ENCODE peak calls at places on chromosomes 13 and 19, in four cellular contexts. W is uterus, T is psoas muscle, O is fibroblast of lung. D is an unnamed sample. For H3K4me1 and H3K27me3, the result is how much of the 10 kb centered on the place peaks cover.

GRCh38 chr13:37481005-37481857 is 117.3 kb downstream of the POSTN start:
- DNase-seq in W (peak), T (no peak), O (peak), D (no peak)

GRCh38 chr13:35266412-35266811 is 210.1 kb downstream of the MAB21L1 start:
- DNase-seq in W (no peak), T (no peak), O (no peak), D (no peak)

GRCh38 chr13:21971662-21972635 is 301.1 kb downstream of the FGF9 start:
- DNase-seq in W (no peak), T (no peak), O (no peak), D (no peak)

GRCh38 chr13:20193924-20194631 is 1.3 kb upstream of the GJB2 start:
- DNase-seq in W (no peak), T (no peak), O (no peak), D (no peak)

GRCh38 chr19:55454787-55455243 is 6.6 kb downstream of the ISOC2 start:
- DNase-seq in W (no peak), T (no peak), O (no peak), D (no peak)

GRCh38 chr19:17210296-17210695 is 4.9 kb upstream of the USE1 start:
- DNase-seq in W (no peak), T (no peak), O (no peak), D (no peak)

GRCh38 chr13:50129065-50129922 is 114.0 kb downstream of the KCNRG start:
- DNase-seq in W (peak), T (peak), O (no peak), D (no peak)

GRCh38 chr19:20259615-20260014 is 92.6 kb downstream of the ZNF486 start:
- DNase-seq in W (no peak), T (no peak), O (no peak), D (no peak)

GRCh38 chr19:7679017-7679720 is 1.5 kb upstream of the TRAPPC5 start:
- DNase-seq in W (no peak), T (peak), O (no peak), D (no peak)

GRCh38 chr13:28657784-28658538 is 969 bp upstream of the POMP start:
- DNase-seq in W (no peak), T (no peak), O (peak), D (no peak)

GRCh38 chr19:17765069-17765618 is 13.9 kb downstream of the FCHO1 start:
- DNase-seq in W (no peak), T (peak), O (no peak), D (peak)

GRCh38 chr13:43227721-43228120 is 204.3 kb downstream of the DNAJC15 start:
- DNase-seq in W (no peak), T (no peak), O (peak), D (no peak)

GRCh38 chr19:8085606-8086464 is 33.3 kb downstream of the CCL25 start:
- DNase-seq in W (no peak), T (no peak), O (no peak), D (no peak)

GRCh38 chr19:11322269-11323024 is 17.0 kb downstream of the RAB3D start:
- DNase-seq in W (no peak), T (no peak), O (no peak), D (no peak)

GRCh38 chr19:14369399-14370168 is 11.7 kb upstream of the ADGRE5 start:
- DNase-seq in W (peak), T (no peak), O (peak), D (peak)

GRCh38 chr13:19587635-19588300 is 26.4 kb upstream of the TPTE2 start:
- DNase-seq in W (no peak), T (no peak), O (peak), D (no peak)

GRCh38 chr13:114110091-114110829 is 22.2 kb downstream of the RASA3 start:
- DNase-seq in W (peak), T (peak), O (no peak), D (peak)

GRCh38 chr13:93951153-93951552 is 528.3 kb downstream of the DCT start:
- DNase-seq in W (no peak), T (no peak), O (no peak), D (no peak)

GRCh38 chr19:40357655-40358054 is 9.2 kb downstream of the PLD3 start:
- DNase-seq in W (no peak), T (no peak), O (no peak), D (no peak)

GRCh38 chr13:69595181-69595580 is 512.4 kb upstream of the ATXN8OS start:
- DNase-seq in W (no peak), T (no peak), O (no peak), D (no peak)

GRCh38 chr13:20360041-20360491 is 127.9 kb upstream of the GJB6 start:
- DNase-seq in W (no peak), T (no peak), O (peak), D (no peak)

GRCh38 chr19:40433391-40434216 is 7.8 kb upstream of the SERTAD1 start:
- DNase-seq in W (peak), T (peak), O (peak), D (peak)

GRCh38 chr13:46804391-46804815 is 7.4 kb upstream of the ESD start:
- DNase-seq in W (no peak), T (no peak), O (peak), D (no peak)

GRCh38 chr19:18763674-18764590 is 27.2 kb downstream of the COMP start:
- DNase-seq in W (no peak), T (peak), O (peak), D (no peak)

GRCh38 chr13:47835470-47836228 is 165.4 kb downstream of the SUCLA2 start:
- DNase-seq in W (no peak), T (no peak), O (no peak), D (no peak)

GRCh38 chr19:54448774-54449700 is at the start of gene LENG8:
- DNase-seq in W (peak), T (peak), O (peak), D (peak)

GRCh38 chr13:71169125-71169524 is 697.9 kb downstream of the DACH1 start:
- DNase-seq in W (no peak), T (no peak), O (no peak), D (no peak)

GRCh38 chr19:14517840-14518505 is at the start of gene DNAJB1:
- DNase-seq in W (peak), T (peak), O (peak), D (peak)

GRCh38 chr13:44107357-44108121 is 227.8 kb downstream of the LACC1 start:
- DNase-seq in W (no peak), T (no peak), O (no peak), D (no peak)

GRCh38 chr19:16619456-16619855 is 8.5 kb downstream of the MED26 start:
- DNase-seq in W (no peak), T (peak), O (peak), D (no peak)

GRCh38 chr19:18434411-18435184 is 3.3 kb downstream of the ISYNA1 start:
- DNase-seq in W (peak), T (no peak), O (no peak), D (no peak)

GRCh38 chr13:38819053-38819452 is 132.2 kb downstream of the FREM2 start:
- DNase-seq in W (peak), T (no peak), O (peak), D (no peak)

GRCh38 chr13:99370476-99371272 is 63.5 kb upstream of the GPR183 start:
- DNase-seq in W (no peak), T (no peak), O (no peak), D (no peak)

GRCh38 chr13:89982406-89983085 is 1364.9 kb upstream of the MIR17HG start:
- DNase-seq in W (no peak), T (no peak), O (peak), D (no peak)
- H3K4me3 ChIP-seq in W (no peak), T (no peak), O (no peak), D (no peak)

GRCh38 chr19:46979103-46979769 is 40.4 kb upstream of the NPAS1 start:
- DNase-seq in W (no peak), T (peak), O (no peak), D (no peak)
- H3K4me1 ChIP-seq in W (under half), T (half or more), O (under half), D (under half)

DNA sequence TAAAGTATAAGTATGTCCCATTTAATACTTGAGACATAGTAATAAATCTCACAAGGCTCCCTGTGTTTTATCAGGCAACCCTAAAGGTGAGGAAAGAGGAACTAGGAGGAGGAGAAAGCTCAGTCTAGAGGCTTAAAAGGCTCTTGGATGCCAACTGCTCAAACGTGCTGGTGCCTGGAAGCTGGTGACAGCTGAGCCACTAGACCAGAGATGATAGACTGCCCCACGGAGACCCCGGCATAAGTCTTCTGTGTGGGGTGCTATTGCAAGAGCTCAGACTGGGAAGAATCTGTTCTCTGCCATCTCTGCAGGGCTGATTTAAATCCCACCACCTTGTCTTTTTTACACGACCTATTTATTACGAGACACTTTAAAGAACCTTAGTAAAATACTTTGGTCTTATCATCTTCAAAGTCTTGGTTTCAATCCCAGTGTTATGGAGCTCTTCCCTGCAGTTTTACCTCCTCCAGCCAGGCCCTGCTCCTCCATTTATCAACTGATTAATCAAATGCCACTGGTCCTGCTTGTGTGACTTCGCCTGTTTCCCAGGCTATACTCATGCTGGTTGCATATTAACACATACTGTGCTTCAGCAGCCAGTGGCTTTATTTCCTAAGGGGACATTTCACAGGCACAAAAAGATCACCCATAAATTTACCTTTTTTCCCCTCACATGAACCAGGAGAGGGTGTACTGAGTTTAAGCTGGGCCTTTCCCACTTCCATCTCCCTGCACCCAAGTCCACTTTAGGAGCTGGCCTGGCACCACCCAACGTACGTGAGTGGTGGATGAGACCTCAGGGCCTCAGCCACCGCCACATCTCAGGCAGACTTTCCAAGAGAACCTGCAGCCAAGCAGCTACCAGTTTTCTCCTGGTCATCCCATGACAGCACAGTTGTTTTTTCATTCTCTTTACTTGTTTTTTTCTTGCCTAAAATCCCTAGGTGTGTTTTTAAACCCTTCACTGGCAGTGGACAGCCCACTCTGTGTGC is 7.8 kb upstream of the ATP12A start:
- DNase-seq in W (no peak), T (no peak), O (no peak), D (no peak)
- H3K27me3 ChIP-seq in W (under half), T (under half), O (under half), D (under half)

GRCh38 chr19:677601-678380 is 1.6 kb downstream of the FSTL3 start:
- DNase-seq in W (no peak), T (peak), O (peak), D (no peak)
- H3K4me3 ChIP-seq in W (peak), T (peak), O (peak), D (peak)

GRCh38 chr13:23462815-23463559 is 29.5 kb upstream of the SACS start:
- DNase-seq in W (no peak), T (no peak), O (peak), D (no peak)
- H3K4me1 ChIP-seq in W (under half), T (under half), O (under half), D (under half)

GRCh38 chr19:47021536-47022139 is 2.0 kb downstream of the NPAS1 start:
- DNase-seq in W (no peak), T (no peak), O (peak), D (no peak)
- H3K27me3 ChIP-seq in W (under half), T (under half), O (under half), D (under half)

DNA sequence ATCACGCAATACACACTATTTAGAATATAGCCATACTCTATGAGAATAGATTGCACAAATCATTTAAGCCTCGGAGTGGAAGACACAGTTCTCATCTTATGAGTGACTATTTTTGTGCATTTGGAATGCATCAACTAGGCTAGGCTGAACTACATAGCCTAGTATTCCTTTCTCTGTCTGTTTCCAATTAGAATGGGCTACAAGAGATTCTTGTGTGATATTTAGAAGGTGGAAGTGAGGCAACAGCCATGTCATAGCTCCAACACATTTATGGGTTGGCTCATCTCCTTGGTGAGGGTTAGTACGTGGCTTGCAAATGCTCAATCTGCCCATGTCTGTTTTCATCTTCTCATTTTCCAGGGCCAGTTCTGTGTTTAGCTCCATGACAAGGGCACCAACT is 1116.0 kb downstream of the PCDH9 start:
- DNase-seq in W (no peak), T (no peak), O (no peak), D (no peak)
- H3K4me3 ChIP-seq in W (no peak), T (no peak), O (no peak), D (no peak)

DNA sequence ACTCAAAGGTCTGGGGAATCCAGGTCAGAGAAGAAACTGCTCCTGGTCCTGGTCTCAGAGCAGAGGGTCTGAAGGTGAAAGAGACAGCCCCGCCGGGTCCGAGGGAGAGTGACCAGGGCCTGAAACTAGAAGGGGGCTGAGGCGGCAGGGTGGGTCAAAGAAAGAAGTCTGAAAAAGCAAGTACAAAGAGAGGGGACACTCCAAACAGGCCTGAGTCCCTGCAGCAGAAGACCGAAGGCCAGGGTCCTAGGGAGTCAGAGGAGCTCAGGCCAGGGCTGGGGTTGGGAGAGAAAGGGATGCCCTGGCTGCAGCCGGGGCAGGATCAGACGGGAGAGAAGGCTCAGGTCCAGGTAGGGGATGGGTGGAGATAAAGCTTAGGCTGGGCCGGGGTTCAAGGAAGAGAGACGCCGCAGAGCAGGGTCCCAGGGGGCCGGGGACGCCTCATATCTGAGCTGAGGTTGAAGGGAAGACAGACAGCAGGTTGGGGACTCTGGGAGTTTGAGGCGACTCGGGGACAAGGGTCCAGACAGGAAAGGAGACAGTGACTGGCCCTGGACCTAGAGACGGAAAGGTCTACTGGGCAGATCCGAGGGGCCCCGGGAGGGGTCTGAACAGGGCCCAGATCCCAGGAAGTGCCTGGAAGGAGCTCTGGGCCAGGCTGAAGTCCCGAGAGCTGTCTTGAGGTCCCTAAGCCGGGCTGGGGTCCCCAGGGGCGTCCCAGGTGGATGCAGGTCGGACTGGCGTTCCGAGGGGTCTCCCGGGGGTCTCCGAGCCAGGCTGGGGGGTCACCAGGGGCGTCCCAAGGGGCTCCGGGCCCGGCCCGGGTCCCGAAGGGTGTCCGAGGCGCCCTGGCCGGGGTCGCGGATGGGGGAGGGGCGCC is 795 bp downstream of the MLLT1 start:
- DNase-seq in W (peak), T (peak), O (no peak), D (no peak)
- H3K4me1 ChIP-seq in W (under half), T (under half), O (under half), D (under half)

GRCh38 chr19:41936961-41937360 is 8.7 kb upstream of the ERFL start:
- DNase-seq in W (no peak), T (no peak), O (no peak), D (no peak)

GRCh38 chr19:41937525-41937924 is 9.3 kb upstream of the ERFL start:
- DNase-seq in W (no peak), T (no peak), O (no peak), D (no peak)

GRCh38 chr19:41936416-41936850 is 8.2 kb upstream of the ERFL start:
- DNase-seq in W (no peak), T (no peak), O (no peak), D (no peak)

GRCh38 chr19:41939861-41940442 is 11.7 kb upstream of the ERFL start:
- DNase-seq in W (no peak), T (no peak), O (no peak), D (no peak)

DNA sequence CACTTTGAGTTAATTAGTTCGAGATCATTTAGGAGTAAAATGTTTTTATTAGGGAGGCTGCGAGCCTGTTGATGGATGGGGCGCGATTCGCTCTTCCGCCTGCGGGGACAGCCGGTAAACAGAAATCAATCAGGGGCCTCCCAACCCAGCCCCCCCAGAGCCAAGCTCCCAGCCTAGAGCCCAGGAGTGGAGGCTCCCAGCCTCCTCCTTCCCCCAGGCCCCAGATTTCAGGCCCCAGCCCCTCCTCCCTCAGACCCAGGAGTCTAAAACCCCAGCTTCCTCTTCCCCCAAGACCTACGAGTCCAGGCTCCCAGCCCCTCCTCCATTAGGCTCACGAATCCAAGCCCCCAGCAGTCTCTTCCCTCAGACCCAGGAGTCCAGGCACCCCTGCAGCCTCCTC is 9.7 kb upstream of the ERFL start:
- DNase-seq in W (no peak), T (no peak), O (no peak), D (no peak)
- H3K27me3 ChIP-seq in W (under half), T (under half), O (under half), D (under half)

D was measured in aorta.